ENCODE peak calls at places on chromosome X, in six cellular contexts. E is mesenchymal stem cell, P is H9, K is neuronal stem cell, G is mesendoderm, B is trophoblast cell. N is an unnamed sample.

GRCh38 chrX:71619193-71619592 is 882 bp upstream of the CXCR3 start:
- DNase-seq in E (no peak), P (no peak), K (no peak), G (no peak), B (no peak), N (no peak)

GRCh38 chrX:153614818-153615217 is 15.9 kb upstream of the CCNQ start:
- DNase-seq in E (no peak), P (no peak), K (no peak), G (no peak), B (no peak), N (no peak)

GRCh38 chrX:131264053-131264452 is 25.1 kb downstream of the IGSF1 start:
- DNase-seq in E (no peak), P (no peak), K (no peak), G (no peak), B (no peak), N (no peak)

GRCh38 chrX:68455151-68455510 is 21.8 kb upstream of the OPHN1 start:
- DNase-seq in E (no peak), P (no peak), K (no peak), G (no peak), B (no peak), N (no peak)

GRCh38 chrX:107429090-107429489 is 20.4 kb upstream of the FRMPD3 start:
- DNase-seq in E (peak), P (peak), K (no peak), G (peak), B (peak), N (peak)

GRCh38 chrX:44915361-44915868 is 42.4 kb downstream of the KDM6A start:
- DNase-seq in E (peak), P (no peak), K (no peak), G (peak), B (no peak), N (peak)

GRCh38 chrX:154513662-154514204 is 2.3 kb downstream of the FAM3A start:
- DNase-seq in E (no peak), P (no peak), K (no peak), G (no peak), B (no peak), N (no peak)

GRCh38 chrX:129798888-129799287 is 19.1 kb downstream of the SASH3 start:
- DNase-seq in E (no peak), P (no peak), K (no peak), G (no peak), B (no peak), N (no peak)

GRCh38 chrX:109347618-109348017 is 134.3 kb downstream of the GUCY2F start:
- DNase-seq in E (peak), P (peak), K (no peak), G (peak), B (peak), N (peak)

GRCh38 chrX:47145408-47146120 is 543 bp downstream of the RBM10 start:
- DNase-seq in E (no peak), P (no peak), K (no peak), G (no peak), B (no peak), N (no peak)

GRCh38 chrX:16870861-16871584 is 861 bp upstream of the RBBP7 start:
- DNase-seq in E (peak), P (peak), K (peak), G (peak), B (peak), N (no peak)

GRCh38 chrX:20418379-20418778 is 151.7 kb upstream of the RPS6KA3 start:
- DNase-seq in E (no peak), P (no peak), K (no peak), G (no peak), B (no peak), N (no peak)

GRCh38 chrX:57817302-57817701 is 93.0 kb downstream of the ZXDA start:
- DNase-seq in E (no peak), P (no peak), K (no peak), G (no peak), B (no peak), N (no peak)

GRCh38 chrX:45824471-45824870 is 623.8 kb upstream of the DIPK2B start:
- DNase-seq in E (peak), P (no peak), K (no peak), G (peak), B (peak), N (peak)

GRCh38 chrX:35380808-35381700 is 417.1 kb upstream of the MAGEB16 start:
- DNase-seq in E (peak), P (no peak), K (no peak), G (peak), B (peak), N (peak)

GRCh38 chrX:23864719-23865349 is 42.9 kb downstream of the APOO start:
- DNase-seq in E (no peak), P (no peak), K (no peak), G (peak), B (no peak), N (no peak)

GRCh38 chrX:45295587-45295986 is 94.9 kb upstream of the DIPK2B start:
- DNase-seq in E (peak), P (no peak), K (no peak), G (no peak), B (no peak), N (peak)

GRCh38 chrX:83186632-83187031 is 321.5 kb upstream of the POU3F4 start:
- DNase-seq in E (no peak), P (no peak), K (no peak), G (no peak), B (no peak), N (no peak)

DNA sequence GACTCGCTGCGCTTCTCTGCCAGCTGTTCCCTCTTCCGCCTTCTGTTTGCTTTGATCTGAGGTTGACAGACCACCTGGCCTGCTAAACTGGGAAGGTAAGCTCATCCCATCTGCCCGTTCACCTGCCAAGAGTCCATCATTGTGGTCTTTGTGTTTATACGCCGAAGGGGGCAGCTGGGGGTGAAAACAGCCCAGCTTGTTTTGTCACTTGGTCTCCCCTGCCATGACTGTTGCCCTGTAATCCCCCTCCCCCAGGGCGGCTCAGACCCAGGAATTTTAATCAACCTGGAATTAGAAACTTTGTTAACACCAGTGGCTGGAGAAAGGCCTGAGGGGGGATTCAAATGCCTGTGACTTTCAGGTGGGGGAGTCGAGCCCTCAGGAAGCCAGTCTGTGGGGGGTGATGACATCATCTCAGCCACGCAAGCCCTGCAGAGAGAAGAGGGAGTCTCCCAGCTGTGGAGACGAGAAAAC is 333.3 kb downstream of the BCOR start:
- DNase-seq in E (peak), P (no peak), K (no peak), G (peak), B (no peak), N (peak)
- H3K4ac ChIP-seq in E (no peak), P (no peak), K (no peak), G (peak), B (no peak), N (no peak)

GRCh38 chrX:7841084-7841805 is 1.7 kb upstream of the VCX start:
- DNase-seq in E (no peak), P (no peak), K (no peak), G (no peak), B (no peak), N (no peak)
- H3K4ac ChIP-seq in E (no peak), P (no peak), K (no peak), G (no peak), B (no peak), N (no peak)

DNA sequence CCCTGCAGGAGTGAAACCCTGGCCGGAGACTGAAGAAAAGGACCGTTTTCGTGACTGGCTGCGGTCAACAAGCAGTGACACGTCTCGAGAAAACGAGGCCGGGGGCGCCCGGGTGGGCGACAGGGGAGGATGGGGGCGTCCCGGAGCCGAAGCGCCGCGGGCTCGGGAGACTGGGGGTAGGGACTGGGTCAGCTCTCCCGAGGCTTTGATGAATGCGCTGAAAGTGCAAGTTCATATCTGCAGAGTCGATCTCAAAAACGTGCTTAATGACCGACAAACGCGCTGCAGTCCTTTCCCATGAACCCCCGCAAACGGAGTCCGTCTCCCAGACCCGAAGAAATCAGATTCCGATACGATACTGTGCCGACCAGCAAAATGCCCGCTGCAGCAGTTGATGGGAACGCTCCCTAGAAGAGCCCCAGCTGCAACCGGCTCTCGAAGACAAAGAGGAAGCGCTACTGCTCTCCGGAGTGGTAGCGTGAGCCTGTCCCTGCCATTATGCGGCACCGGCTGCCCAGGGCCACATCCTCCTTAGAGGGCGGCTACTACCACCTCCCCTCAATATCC is 806 bp upstream of the CD99L2 start:
- DNase-seq in E (peak), P (peak), K (no peak), G (peak), B (peak), N (peak)
- H3K4ac ChIP-seq in E (no peak), P (peak), K (no peak), G (peak), B (no peak), N (peak)

GRCh38 chrX:9573282-9574106 is 108.6 kb downstream of the TBL1X start:
- DNase-seq in E (no peak), P (peak), K (no peak), G (peak), B (no peak), N (no peak)
- H3K4ac ChIP-seq in E (no peak), P (no peak), K (no peak), G (no peak), B (no peak), N (no peak)

DNA sequence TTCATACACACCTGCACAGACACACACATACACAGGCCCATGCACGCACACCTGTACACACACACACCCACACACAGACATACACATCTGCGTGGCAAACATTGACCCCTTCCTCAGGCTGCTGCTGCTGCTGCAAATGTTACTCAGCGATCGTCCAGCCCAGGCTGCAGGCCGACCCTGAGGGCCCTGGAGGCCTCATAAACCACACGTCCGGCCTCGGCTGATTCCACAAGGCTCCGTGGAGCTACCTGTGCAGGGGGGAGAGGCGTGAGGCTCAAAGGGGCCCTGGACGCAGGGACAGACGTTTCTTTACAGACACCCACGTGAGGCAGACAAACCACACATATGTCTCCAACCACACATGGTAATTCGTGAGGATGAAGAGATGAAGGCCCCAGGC is 53.9 kb upstream of the PPP2R3B start:
- DNase-seq in E (no peak), P (no peak), K (no peak), G (no peak), B (no peak), N (no peak)
- H3K4ac ChIP-seq in E (no peak), P (no peak), K (no peak), G (no peak), B (no peak), N (no peak)

GRCh38 chrX:1681439-1681838 is 66.6 kb downstream of the ASMT start:
- DNase-seq in E (no peak), P (no peak), K (no peak), G (no peak), B (no peak), N (no peak)

GRCh38 chrX:1679238-1679637 is 64.4 kb downstream of the ASMT start:
- DNase-seq in E (no peak), P (no peak), K (no peak), G (no peak), B (no peak), N (no peak)

GRCh38 chrX:1673337-1673736 is 58.5 kb downstream of the ASMT start:
- DNase-seq in E (no peak), P (peak), K (no peak), G (peak), B (peak), N (no peak)

DNA sequence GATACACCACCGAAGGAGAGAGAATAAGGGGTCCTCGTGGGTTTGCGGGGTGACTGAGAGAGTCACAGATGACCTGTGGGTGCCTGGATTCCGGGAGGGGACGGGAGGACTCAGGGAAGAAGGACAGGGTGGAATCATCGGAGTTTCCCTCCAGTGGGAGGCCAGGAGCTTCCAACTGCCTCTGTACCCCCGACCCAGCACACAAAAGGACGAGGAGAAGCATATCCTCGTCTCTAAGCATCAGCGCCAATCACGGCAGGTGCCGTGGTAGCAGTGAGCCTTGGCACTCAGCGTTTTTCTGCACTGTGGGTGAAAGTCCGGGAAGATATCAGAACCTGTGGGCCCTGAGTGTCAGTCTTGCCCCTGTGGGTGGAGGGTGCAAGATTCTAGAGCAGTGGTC is 62.0 kb downstream of the ASMT start:
- DNase-seq in E (no peak), P (no peak), K (no peak), G (no peak), B (no peak), N (no peak)
- H3K4ac ChIP-seq in E (no peak), P (no peak), K (peak), G (no peak), B (no peak), N (no peak)

GRCh38 chrX:103687073-103687695 is 685 bp upstream of the MORF4L2 start:
- DNase-seq in E (no peak), P (peak), K (peak), G (no peak), B (peak), N (peak)
- H3K4ac ChIP-seq in E (no peak), P (no peak), K (no peak), G (peak), B (peak), N (peak)

DNA sequence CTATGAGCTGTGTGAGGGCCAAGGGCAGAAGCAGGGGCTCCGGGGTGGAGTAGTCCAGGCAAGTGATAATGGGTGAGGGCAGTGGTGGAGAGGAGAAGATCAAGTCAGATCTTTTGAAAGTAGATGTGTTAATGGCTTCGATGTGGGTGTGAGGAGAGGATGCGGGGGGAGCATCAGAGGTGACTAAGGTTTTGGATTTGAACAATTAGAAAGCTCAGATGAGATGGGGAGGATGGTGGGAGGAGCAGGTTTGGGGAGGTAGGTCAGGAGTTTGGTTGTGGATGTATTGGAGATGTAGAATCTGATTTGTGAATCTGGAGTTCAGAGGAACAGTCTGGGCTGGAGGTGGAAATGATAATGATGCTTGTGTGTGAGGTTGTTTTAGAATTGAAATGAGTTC is 4.6 kb downstream of the FTSJ1 start:
- DNase-seq in E (no peak), P (no peak), K (no peak), G (no peak), B (no peak), N (no peak)
- H3K4ac ChIP-seq in E (no peak), P (no peak), K (no peak), G (no peak), B (no peak), N (no peak)

DNA sequence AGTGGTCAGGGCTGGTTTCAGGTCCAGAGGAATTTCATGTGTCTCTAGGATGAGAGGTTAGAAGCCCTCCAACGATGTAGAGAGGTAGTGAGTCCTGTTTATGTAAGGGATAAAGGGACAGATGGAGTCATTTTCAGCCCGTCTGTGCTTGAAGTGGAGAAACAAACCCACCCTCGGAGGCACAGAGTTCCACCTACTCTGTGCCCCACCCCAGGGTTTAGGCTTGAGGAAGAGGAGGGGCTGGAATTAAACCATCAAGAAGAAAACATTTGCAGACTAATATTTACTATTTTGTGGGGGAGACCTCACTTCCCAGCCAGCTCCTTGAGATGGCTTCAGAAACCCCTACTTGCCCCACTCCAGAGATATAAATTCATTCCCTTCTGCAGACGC is 857 bp upstream of the GNL3L start:
- DNase-seq in E (no peak), P (no peak), K (no peak), G (no peak), B (no peak), N (no peak)
- H3K4ac ChIP-seq in E (peak), P (peak), K (no peak), G (no peak), B (peak), N (peak)

GRCh38 chrX:54439967-54440871 is at the start of gene TSR2:
- DNase-seq in E (peak), P (peak), K (peak), G (peak), B (peak), N (peak)
- H3K4ac ChIP-seq in E (no peak), P (no peak), K (no peak), G (peak), B (peak), N (peak)